ENCODE peak calls at places on chromosome 1, in nine cellular contexts. V is T-helper 9 cell; H is Caki2; O is T-helper 22 cell; E is NCI-H2107; C is stimulated activated CD8-positive, alpha-beta memory T cell treated with anti-CD3 and anti-CD28 coated beads, Interleukin-4, amount 100 ng/mL, for 1 hour; P is caudate nucleus; A is ACHN; R is T-helper 1 cell. F is an unnamed sample.

GRCh38 chr1:3023994-3024393 is 2.7 kb downstream of the ACTRT2 start:
- DNase-seq in E (no peak), A (no peak), V (no peak), H (no peak), P (no peak), R (no peak), O (no peak), C (no peak), F (no peak)

GRCh38 chr1:16249838-16250241 is 12.9 kb upstream of the CPLANE2 start:
- DNase-seq in R (no peak), A (no peak), H (no peak), V (no peak), E (no peak), P (no peak), C (no peak), O (no peak), F (no peak)

GRCh38 chr1:38584408-38585037 is 275.0 kb downstream of the RRAGC start:
- DNase-seq in E (no peak), O (no peak), H (no peak), C (no peak), P (no peak), A (no peak), V (no peak), R (no peak), F (no peak)

GRCh38 chr1:7229696-7230095 is 444.4 kb downstream of the CAMTA1 start:
- DNase-seq in A (no peak), R (no peak), H (no peak), V (no peak), E (no peak), P (no peak), O (no peak), C (no peak), F (no peak)

GRCh38 chr1:36306210-36306901 is at the start of gene SH3D21:
- DNase-seq in P (no peak), R (peak; percentile 62), H (peak; percentile 56), C (no peak), V (peak; percentile 37), E (peak; percentile 73), A (peak; percentile 67), O (peak; percentile 35), F (peak; percentile 25)

GRCh38 chr1:94351441-94351840 is 66.7 kb upstream of the ABCD3 start:
- DNase-seq in P (no peak), C (no peak), A (no peak), O (no peak), H (no peak), R (no peak), V (no peak), E (no peak), F (no peak)

GRCh38 chr1:109789771-109790170 is 26.0 kb upstream of the EPS8L3 start:
- DNase-seq in H (no peak), E (no peak), A (no peak), R (no peak), C (no peak), O (no peak), V (no peak), P (no peak), F (no peak)

GRCh38 chr1:209040351-209040750 is 543.2 kb upstream of the CAMK1G start:
- DNase-seq in R (no peak), V (no peak), E (no peak), O (no peak), A (no peak), H (no peak), P (no peak), C (no peak), F (no peak)

GRCh38 chr1:217029311-217030157 is 306.3 kb upstream of the ESRRG start:
- DNase-seq in P (no peak), E (no peak), V (no peak), A (peak; percentile 82), C (no peak), H (peak; percentile 39), O (no peak), R (no peak), F (no peak)

GRCh38 chr1:214637722-214638473 is 34.9 kb downstream of the CENPF start:
- DNase-seq in P (no peak), A (peak; percentile 56), C (no peak), R (peak; percentile 47), O (peak; percentile 11), E (no peak), V (no peak), H (peak; percentile 30), F (peak; percentile 5)

GRCh38 chr1:224565186-224565585 is 50.9 kb upstream of the CNIH3 start:
- DNase-seq in O (no peak), H (peak; percentile 60), V (no peak), A (peak; percentile 18), C (no peak), R (no peak), E (no peak), P (no peak), F (no peak)

GRCh38 chr1:60974973-60975372 is 107.4 kb upstream of the NFIA start:
- DNase-seq in E (no peak), P (no peak), V (no peak), A (no peak), O (no peak), R (no peak), C (no peak), H (no peak), F (no peak)

GRCh38 chr1:61005572-61006386 is 76.6 kb upstream of the NFIA start:
- DNase-seq in E (no peak), O (no peak), A (no peak), R (no peak), V (no peak), P (no peak), H (no peak), C (no peak), F (no peak)

GRCh38 chr1:107091418-107091817 is 34.9 kb downstream of the PRMT6 start:
- DNase-seq in C (no peak), E (no peak), H (no peak), V (no peak), O (no peak), P (no peak), R (no peak), A (no peak), F (no peak)

GRCh38 chr1:18927082-18927653 is 24.8 kb upstream of the ALDH4A1 start:
- DNase-seq in R (peak; percentile 61), H (no peak), P (no peak), O (peak; percentile 49), V (peak; percentile 34), E (no peak), C (no peak), A (no peak), F (no peak)